ENCODE peak calls at places on chromosomes 13 and 19, in ten cellular contexts. M is IMR-90, X is lower leg skin, R is breast epithelium, T is body of pancreas, K is OCI-LY7, L is BE2C, O is osteoblast, B is prostate gland, W is fibroblast of villous mesenchyme. H is an unnamed sample.
A peak's percentile ranks its signal among the peaks of the same experiment; 100 is the strongest.

GRCh38 chr13:39107484-39108040 is 69.3 kb downstream of the NHLRC3 start:
- DNase-seq in M (no peak), X (no peak), R (no peak), T (no peak), K (no peak), L (peak; percentile 32), O (no peak), B (no peak), W (no peak), H (no peak)

GRCh38 chr13:113083402-113084061 is 22.1 kb upstream of the F7 start:
- DNase-seq in M (peak; percentile 12), X (no peak), R (peak; percentile 63), T (no peak), K (no peak), L (peak; percentile 50), O (peak; percentile 93), B (peak; percentile 76), W (no peak), H (peak; percentile 59)

GRCh38 chr19:31066385-31066784 is 282.9 kb downstream of the TSHZ3 start:
- DNase-seq in M (peak; percentile 78), X (no peak), R (no peak), T (peak; percentile 2), K (no peak), L (no peak), O (peak; percentile 90), B (no peak), W (peak; percentile 31), H (no peak)

GRCh38 chr13:56752630-56753029 is 388.1 kb upstream of the PRR20A start:
- DNase-seq in M (no peak), X (no peak), R (no peak), T (no peak), K (no peak), L (no peak), O (no peak), B (no peak), W (no peak), H (no peak)

GRCh38 chr13:109301711-109302110 is 484.7 kb downstream of the IRS2 start:
- DNase-seq in M (no peak), X (no peak), R (no peak), T (no peak), K (no peak), L (peak; percentile 32), O (no peak), B (no peak), W (no peak), H (no peak)

GRCh38 chr19:15288146-15288963 is 44.0 kb downstream of the BRD4 start:
- DNase-seq in M (peak; percentile 24), X (peak; percentile 90), R (no peak), T (no peak), K (peak; percentile 74), L (peak; percentile 85), O (no peak), B (no peak), W (peak; percentile 69), H (no peak)

GRCh38 chr13:41137241-41137640 is 4.6 kb upstream of the KBTBD6 start:
- DNase-seq in M (peak; percentile 23), X (no peak), R (no peak), T (no peak), K (no peak), L (no peak), O (no peak), B (no peak), W (peak; percentile 25), H (no peak)

GRCh38 chr19:30811397-30812098 is 439.4 kb downstream of the ZNF536 start:
- DNase-seq in M (no peak), X (no peak), R (no peak), T (no peak), K (no peak), L (no peak), O (no peak), B (no peak), W (no peak), H (no peak)

GRCh38 chr13:44249439-44249838 is 124.2 kb upstream of the SERP2 start:
- DNase-seq in M (peak; percentile 77), X (peak; percentile 85), R (peak; percentile 48), T (peak; percentile 55), K (no peak), L (peak; percentile 18), O (peak; percentile 56), B (peak; percentile 66), W (peak; percentile 84), H (no peak)

GRCh38 chr13:101527130-101527529 is 74.7 kb downstream of the ITGBL1 start:
- DNase-seq in M (peak; percentile 36), X (no peak), R (no peak), T (no peak), K (no peak), L (no peak), O (no peak), B (no peak), W (no peak), H (no peak)

GRCh38 chr13:30978981-30979956 is 46.8 kb downstream of the TEX26 start:
- DNase-seq in M (no peak), X (no peak), R (no peak), T (peak; percentile 19), K (peak; percentile 60), L (peak; percentile 70), O (no peak), B (no peak), W (no peak), H (no peak)

GRCh38 chr13:76438050-76438449 is 448.2 kb downstream of the KCTD12 start:
- DNase-seq in M (peak; percentile 84), X (no peak), R (no peak), T (no peak), K (no peak), L (no peak), O (no peak), B (no peak), W (peak; percentile 7), H (no peak)

GRCh38 chr19:46745521-46746280 is at the start of gene FKRP:
- DNase-seq in M (no peak), X (no peak), R (no peak), T (no peak), K (peak; percentile 36), L (no peak), O (peak; percentile 95), B (no peak), W (no peak), H (no peak)

GRCh38 chr19:21584532-21584931 is 79.1 kb downstream of the ZNF429 start:
- DNase-seq in M (no peak), X (no peak), R (no peak), T (no peak), K (no peak), L (no peak), O (no peak), B (no peak), W (no peak), H (no peak)

GRCh38 chr19:42023121-42023942 is 29.3 kb upstream of the ATP1A3 start:
- DNase-seq in M (peak; percentile 8), X (no peak), R (no peak), T (no peak), K (peak; percentile 48), L (peak; percentile 69), O (peak; percentile 77), B (no peak), W (peak; percentile 17), H (no peak)

GRCh38 chr19:39843919-39844793 is 2.0 kb downstream of the FBL start:
- DNase-seq in M (peak; percentile 58), X (no peak), R (no peak), T (peak; percentile 40), K (peak; percentile 66), L (peak; percentile 39), O (no peak), B (no peak), W (peak; percentile 65), H (no peak)

GRCh38 chr13:50015263-50015662 is at the start of gene KCNRG:
- DNase-seq in M (peak; percentile 39), X (no peak), R (no peak), T (no peak), K (no peak), L (no peak), O (no peak), B (no peak), W (peak; percentile 33), H (no peak)

GRCh38 chr19:49596954-49597702 is 6.1 kb downstream of the PRR12 start:
- DNase-seq in M (no peak), X (no peak), R (no peak), T (no peak), K (no peak), L (no peak), O (peak; percentile 79), B (no peak), W (no peak), H (no peak)
- TF ChIP-seq CTCF in M (no peak), X (no peak), R (no peak), T (no peak), K (no peak), L (no peak), O (no peak), B (no peak), W (no peak), H (peak; percentile 12)

DNA sequence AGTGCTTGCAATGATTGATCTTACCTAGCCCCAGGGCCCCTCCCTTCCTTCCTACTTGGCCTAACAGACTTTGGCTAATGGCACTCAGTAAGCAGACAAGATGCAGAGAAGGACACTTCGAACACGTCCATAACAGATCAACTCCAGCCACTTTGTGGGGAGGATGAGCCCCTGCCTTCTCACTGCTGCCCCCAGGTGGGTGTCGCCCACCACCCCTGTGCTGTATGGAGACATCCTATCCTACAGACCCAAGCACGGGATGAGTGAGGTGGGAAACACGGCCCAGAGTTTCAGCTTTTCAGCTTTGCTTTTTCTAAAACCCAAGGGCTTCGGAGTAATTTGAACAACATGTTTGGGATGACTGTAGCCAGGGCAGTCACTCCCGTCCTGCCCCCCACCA is 5.5 kb downstream of the SLC7A1 start:
- DNase-seq in M (no peak), X (no peak), R (no peak), T (no peak), K (no peak), L (peak; percentile 51), O (no peak), B (no peak), W (no peak), H (no peak)
- TF ChIP-seq CTCF in M (peak; percentile 9), X (no peak), R (no peak), T (no peak), K (peak; percentile 54), L (peak; percentile 48), O (no peak), B (no peak), W (peak; percentile 9), H (peak; percentile 42)

DNA sequence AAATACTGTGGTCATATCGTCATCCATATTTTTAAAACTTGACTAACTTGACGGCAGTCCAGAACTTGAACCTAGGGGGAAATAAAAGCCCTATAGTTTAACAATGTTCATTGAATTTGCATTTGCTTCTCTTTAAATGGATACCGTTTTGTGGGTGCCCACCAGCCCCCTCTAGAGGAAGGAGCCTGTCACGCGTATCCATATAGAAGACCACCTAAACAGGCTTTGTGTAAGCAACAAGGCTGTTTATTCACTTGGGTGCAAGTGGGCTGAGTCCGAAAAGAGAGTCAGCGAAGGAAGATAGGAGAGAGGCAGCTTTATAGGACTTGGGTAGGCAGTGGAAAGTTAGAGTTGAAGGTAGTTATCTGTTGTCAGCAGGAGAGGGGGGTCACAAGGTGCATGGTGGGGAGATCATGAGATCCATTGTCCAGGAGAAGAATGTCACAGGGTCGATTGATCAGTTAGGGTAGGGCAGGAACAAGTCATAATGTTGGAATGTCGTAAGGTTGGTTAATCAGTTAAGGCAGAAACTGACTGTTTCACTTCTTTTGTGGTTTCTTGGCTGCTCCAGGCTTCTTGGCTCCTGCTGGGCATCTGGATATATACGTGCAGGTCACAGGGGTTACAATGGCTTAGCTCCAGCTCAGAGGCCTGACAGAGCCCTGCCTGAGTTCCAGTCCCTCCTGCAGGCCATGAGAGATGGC is 42.5 kb upstream of the ANKRD10 start:
- DNase-seq in M (peak; percentile 16), X (no peak), R (no peak), T (no peak), K (no peak), L (no peak), O (no peak), B (no peak), W (no peak), H (no peak)
- TF ChIP-seq CTCF in M (peak; percentile 19), X (no peak), R (no peak), T (no peak), K (peak; percentile 38), L (peak; percentile 46), O (peak; percentile 15), B (no peak), W (peak; percentile 9), H (peak; percentile 64)

GRCh38 chr19:45402469-45403070 is 2.3 kb downstream of the PPP1R13L start:
- DNase-seq in M (no peak), X (no peak), R (peak; percentile 72), T (peak; percentile 69), K (no peak), L (peak; percentile 78), O (peak; percentile 91), B (peak; percentile 49), W (peak; percentile 23), H (no peak)
- TF ChIP-seq CTCF in M (peak; percentile 33), X (no peak), R (peak; percentile 68), T (peak; percentile 45), K (peak; percentile 69), L (peak; percentile 82), O (peak; percentile 31), B (peak; percentile 53), W (peak; percentile 59), H (peak; percentile 84)